ENCODE peak calls at places on chromosomes 3 and 15, in six cellular contexts. One of them, this sample, is unnamed. For H3K4me1, the result is how much of the 10 kb centered on the place peaks cover.

GRCh38 chr3:79005084-79005483 is 762.7 kb downstream of the ROBO1 start:
- DNase-seq in aorta: no peak
- DNase-seq in foreskin keratinocyte: no peak
- DNase-seq in endodermal cell: no peak
- DNase-seq in psoas muscle: no peak
- DNase-seq in right cardiac atrium: no peak
- DNase-seq in this sample: no peak

GRCh38 chr3:62935793-62936192 is 60.6 kb upstream of the CADPS start:
- DNase-seq in aorta: no peak
- DNase-seq in foreskin keratinocyte: no peak
- DNase-seq in endodermal cell: no peak
- DNase-seq in psoas muscle: no peak
- DNase-seq in right cardiac atrium: no peak
- DNase-seq in this sample: no peak

GRCh38 chr3:87793322-87793877 is 265.4 kb downstream of the CGGBP1 start:
- DNase-seq in aorta: no peak
- DNase-seq in foreskin keratinocyte: no peak
- DNase-seq in endodermal cell: peak
- DNase-seq in psoas muscle: no peak
- DNase-seq in right cardiac atrium: no peak
- DNase-seq in this sample: no peak

GRCh38 chr15:55782901-55783300 is 39.9 kb upstream of the PRTG start:
- DNase-seq in aorta: no peak
- DNase-seq in foreskin keratinocyte: no peak
- DNase-seq in endodermal cell: no peak
- DNase-seq in psoas muscle: no peak
- DNase-seq in right cardiac atrium: no peak
- DNase-seq in this sample: no peak

GRCh38 chr3:16849240-16849639 is 35.5 kb upstream of the PLCL2 start:
- DNase-seq in aorta: no peak
- DNase-seq in foreskin keratinocyte: no peak
- DNase-seq in endodermal cell: peak
- DNase-seq in psoas muscle: peak
- DNase-seq in right cardiac atrium: peak
- DNase-seq in this sample: no peak

GRCh38 chr3:56210201-56210774 is 258.0 kb downstream of the ERC2 start:
- DNase-seq in aorta: no peak
- DNase-seq in foreskin keratinocyte: no peak
- DNase-seq in endodermal cell: no peak
- DNase-seq in psoas muscle: no peak
- DNase-seq in right cardiac atrium: no peak
- DNase-seq in this sample: no peak

GRCh38 chr15:40340038-40340739 is 550 bp downstream of the CCDC9B start:
- DNase-seq in aorta: peak
- DNase-seq in foreskin keratinocyte: no peak
- DNase-seq in endodermal cell: no peak
- DNase-seq in psoas muscle: peak
- DNase-seq in right cardiac atrium: peak
- DNase-seq in this sample: peak

GRCh38 chr3:188513662-188514328 is 359.8 kb downstream of the LPP start:
- DNase-seq in aorta: no peak
- DNase-seq in foreskin keratinocyte: no peak
- DNase-seq in endodermal cell: peak
- DNase-seq in psoas muscle: no peak
- DNase-seq in right cardiac atrium: no peak
- DNase-seq in this sample: no peak

GRCh38 chr3:155908086-155908485 is 37.6 kb downstream of the GMPS start:
- DNase-seq in aorta: no peak
- DNase-seq in foreskin keratinocyte: no peak
- DNase-seq in endodermal cell: peak
- DNase-seq in psoas muscle: no peak
- DNase-seq in right cardiac atrium: no peak
- DNase-seq in this sample: no peak

GRCh38 chr15:59689626-59690236 is 611 bp upstream of the BNIP2 start:
- DNase-seq in aorta: peak
- DNase-seq in foreskin keratinocyte: peak
- DNase-seq in endodermal cell: peak
- DNase-seq in psoas muscle: peak
- DNase-seq in right cardiac atrium: peak
- DNase-seq in this sample: peak

GRCh38 chr3:47540281-47540680 is 26.8 kb upstream of the ELP6 start:
- DNase-seq in aorta: no peak
- DNase-seq in foreskin keratinocyte: no peak
- DNase-seq in endodermal cell: no peak
- DNase-seq in psoas muscle: no peak
- DNase-seq in right cardiac atrium: no peak
- DNase-seq in this sample: no peak

GRCh38 chr3:194120789-194121770 is 14.9 kb upstream of the HES1 start:
- DNase-seq in aorta: no peak
- DNase-seq in foreskin keratinocyte: no peak
- DNase-seq in endodermal cell: no peak
- DNase-seq in psoas muscle: no peak
- DNase-seq in right cardiac atrium: no peak
- DNase-seq in this sample: no peak

GRCh38 chr3:66372681-66373350 is 128.0 kb downstream of the LRIG1 start:
- DNase-seq in aorta: no peak
- DNase-seq in foreskin keratinocyte: no peak
- DNase-seq in endodermal cell: peak
- DNase-seq in psoas muscle: no peak
- DNase-seq in right cardiac atrium: peak
- DNase-seq in this sample: no peak

GRCh38 chr15:101277943-101278564 is 769 bp upstream of the SELENOS start:
- DNase-seq in aorta: no peak
- DNase-seq in foreskin keratinocyte: no peak
- DNase-seq in endodermal cell: peak
- DNase-seq in psoas muscle: no peak
- DNase-seq in right cardiac atrium: no peak
- DNase-seq in this sample: no peak

GRCh38 chr15:82950746-82951370 is 1.7 kb downstream of the HOMER2 start:
- DNase-seq in aorta: no peak
- DNase-seq in foreskin keratinocyte: no peak
- DNase-seq in endodermal cell: no peak
- DNase-seq in psoas muscle: no peak
- DNase-seq in right cardiac atrium: no peak
- DNase-seq in this sample: no peak

GRCh38 chr15:96404560-96404959 is 74.1 kb downstream of the NR2F2 start:
- DNase-seq in aorta: no peak
- DNase-seq in foreskin keratinocyte: no peak
- DNase-seq in endodermal cell: no peak
- DNase-seq in psoas muscle: no peak
- DNase-seq in right cardiac atrium: no peak
- DNase-seq in this sample: no peak

GRCh38 chr15:38440353-38441129 is 13.4 kb upstream of the FAM98B start:
- DNase-seq in aorta: no peak
- DNase-seq in foreskin keratinocyte: peak
- DNase-seq in endodermal cell: peak
- DNase-seq in psoas muscle: no peak
- DNase-seq in right cardiac atrium: peak
- DNase-seq in this sample: peak

GRCh38 chr3:183542355-183542754 is 13.2 kb downstream of the KLHL6 start:
- DNase-seq in aorta: no peak
- DNase-seq in foreskin keratinocyte: no peak
- DNase-seq in endodermal cell: no peak
- DNase-seq in psoas muscle: no peak
- DNase-seq in right cardiac atrium: no peak
- DNase-seq in this sample: no peak

GRCh38 chr3:4231041-4231440 is 72.1 kb upstream of the SETMAR start:
- DNase-seq in aorta: no peak
- DNase-seq in foreskin keratinocyte: no peak
- DNase-seq in endodermal cell: no peak
- DNase-seq in psoas muscle: no peak
- DNase-seq in right cardiac atrium: no peak
- DNase-seq in this sample: no peak

DNA sequence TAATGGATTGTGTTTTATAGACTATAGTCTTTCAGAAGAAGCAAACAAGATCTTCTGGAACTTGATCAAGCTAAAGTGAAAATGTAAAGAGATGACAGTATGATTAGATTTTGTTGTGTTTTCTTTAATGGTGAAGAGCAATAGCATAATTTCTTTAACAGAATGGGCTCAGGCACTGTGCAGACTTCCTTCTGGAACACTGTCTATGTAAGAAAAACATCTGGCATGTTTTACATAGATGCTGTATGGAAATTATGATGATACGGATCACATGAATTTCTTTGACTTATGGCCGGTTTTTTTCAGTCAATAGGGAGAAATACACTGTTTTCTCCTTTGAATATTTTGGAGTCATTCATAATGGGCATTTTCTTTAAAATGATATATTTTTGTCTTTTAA is 42.6 kb downstream of the PHLDB2 start:
- DNase-seq in aorta: no peak
- DNase-seq in foreskin keratinocyte: no peak
- DNase-seq in endodermal cell: no peak
- DNase-seq in psoas muscle: no peak
- DNase-seq in right cardiac atrium: no peak
- DNase-seq in this sample: no peak
- H3K4me1 ChIP-seq in aorta: under half
- H3K4me1 ChIP-seq in foreskin keratinocyte: under half
- H3K4me1 ChIP-seq in endodermal cell: under half
- H3K4me1 ChIP-seq in psoas muscle: under half
- H3K4me1 ChIP-seq in right cardiac atrium: under half
- H3K4me1 ChIP-seq in this sample: under half

DNA sequence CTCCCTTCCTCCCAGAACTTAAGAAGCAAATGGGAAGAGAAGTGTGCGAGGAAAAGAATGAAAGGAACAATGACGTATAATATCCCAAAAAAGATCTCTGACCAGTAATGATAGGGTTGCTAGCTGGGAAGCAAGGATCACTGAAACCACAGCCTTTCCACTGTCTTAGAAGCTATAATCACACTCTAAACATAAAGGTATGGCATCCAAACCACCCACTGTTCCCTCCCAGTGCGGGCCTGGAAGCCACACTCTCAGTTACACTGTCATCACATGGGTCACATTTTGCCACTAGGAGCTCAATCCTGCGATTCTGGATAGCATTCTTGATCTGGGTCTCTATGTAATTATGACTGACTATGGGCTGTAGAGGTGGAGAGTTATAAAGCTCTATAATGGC is 131.6 kb upstream of the HACD2 start:
- DNase-seq in aorta: no peak
- DNase-seq in foreskin keratinocyte: no peak
- DNase-seq in endodermal cell: no peak
- DNase-seq in psoas muscle: no peak
- DNase-seq in right cardiac atrium: no peak
- DNase-seq in this sample: no peak
- H3K4me1 ChIP-seq in aorta: under half
- H3K4me1 ChIP-seq in foreskin keratinocyte: under half
- H3K4me1 ChIP-seq in endodermal cell: under half
- H3K4me1 ChIP-seq in psoas muscle: under half
- H3K4me1 ChIP-seq in right cardiac atrium: under half
- H3K4me1 ChIP-seq in this sample: under half

GRCh38 chr3:172222474-172223071 is 183.2 kb downstream of the FNDC3B start:
- DNase-seq in aorta: no peak
- DNase-seq in foreskin keratinocyte: no peak
- DNase-seq in endodermal cell: peak
- DNase-seq in psoas muscle: no peak
- DNase-seq in right cardiac atrium: no peak
- DNase-seq in this sample: no peak
- H3K4me1 ChIP-seq in aorta: under half
- H3K4me1 ChIP-seq in foreskin keratinocyte: under half
- H3K4me1 ChIP-seq in endodermal cell: under half
- H3K4me1 ChIP-seq in psoas muscle: under half
- H3K4me1 ChIP-seq in right cardiac atrium: under half
- H3K4me1 ChIP-seq in this sample: under half

GRCh38 chr3:102529452-102529851 is 94.6 kb downstream of the ZPLD1 start:
- DNase-seq in aorta: no peak
- DNase-seq in foreskin keratinocyte: no peak
- DNase-seq in endodermal cell: peak
- DNase-seq in psoas muscle: no peak
- DNase-seq in right cardiac atrium: no peak
- DNase-seq in this sample: no peak

GRCh38 chr3:102533784-102534183 is 99.0 kb downstream of the ZPLD1 start:
- DNase-seq in aorta: no peak
- DNase-seq in foreskin keratinocyte: no peak
- DNase-seq in endodermal cell: no peak
- DNase-seq in psoas muscle: no peak
- DNase-seq in right cardiac atrium: no peak
- DNase-seq in this sample: no peak

GRCh38 chr3:102530443-102531195 is 95.8 kb downstream of the ZPLD1 start:
- DNase-seq in aorta: no peak
- DNase-seq in foreskin keratinocyte: peak
- DNase-seq in endodermal cell: no peak
- DNase-seq in psoas muscle: no peak
- DNase-seq in right cardiac atrium: no peak
- DNase-seq in this sample: no peak

GRCh38 chr3:102531686-102532085 is 96.9 kb downstream of the ZPLD1 start:
- DNase-seq in aorta: no peak
- DNase-seq in foreskin keratinocyte: no peak
- DNase-seq in endodermal cell: no peak
- DNase-seq in psoas muscle: no peak
- DNase-seq in right cardiac atrium: no peak
- DNase-seq in this sample: no peak

GRCh38 chr3:102532901-102533300 is 98.1 kb downstream of the ZPLD1 start:
- DNase-seq in aorta: no peak
- DNase-seq in foreskin keratinocyte: no peak
- DNase-seq in endodermal cell: no peak
- DNase-seq in psoas muscle: no peak
- DNase-seq in right cardiac atrium: no peak
- DNase-seq in this sample: no peak
- H3K4me1 ChIP-seq in aorta: under half
- H3K4me1 ChIP-seq in foreskin keratinocyte: under half
- H3K4me1 ChIP-seq in endodermal cell: under half
- H3K4me1 ChIP-seq in psoas muscle: under half
- H3K4me1 ChIP-seq in right cardiac atrium: under half
- H3K4me1 ChIP-seq in this sample: under half

GRCh38 chr3:157102098-157102497 is 57.8 kb downstream of the CCNL1 start:
- DNase-seq in aorta: no peak
- DNase-seq in foreskin keratinocyte: no peak
- DNase-seq in endodermal cell: no peak
- DNase-seq in psoas muscle: no peak
- DNase-seq in right cardiac atrium: no peak
- DNase-seq in this sample: no peak

GRCh38 chr3:157104521-157104920 is 55.4 kb downstream of the CCNL1 start:
- DNase-seq in aorta: no peak
- DNase-seq in foreskin keratinocyte: no peak
- DNase-seq in endodermal cell: no peak
- DNase-seq in psoas muscle: no peak
- DNase-seq in right cardiac atrium: no peak
- DNase-seq in this sample: no peak

GRCh38 chr3:157103860-157104259 is 56.1 kb downstream of the CCNL1 start:
- DNase-seq in aorta: no peak
- DNase-seq in foreskin keratinocyte: no peak
- DNase-seq in endodermal cell: no peak
- DNase-seq in psoas muscle: no peak
- DNase-seq in right cardiac atrium: no peak
- DNase-seq in this sample: no peak

GRCh38 chr3:157101470-157101869 is 58.5 kb downstream of the CCNL1 start:
- DNase-seq in aorta: no peak
- DNase-seq in foreskin keratinocyte: no peak
- DNase-seq in endodermal cell: no peak
- DNase-seq in psoas muscle: no peak
- DNase-seq in right cardiac atrium: no peak
- DNase-seq in this sample: no peak

GRCh38 chr3:157103280-157103679 is 56.7 kb downstream of the CCNL1 start:
- DNase-seq in aorta: no peak
- DNase-seq in foreskin keratinocyte: no peak
- DNase-seq in endodermal cell: no peak
- DNase-seq in psoas muscle: no peak
- DNase-seq in right cardiac atrium: no peak
- DNase-seq in this sample: no peak
- H3K4me1 ChIP-seq in aorta: under half
- H3K4me1 ChIP-seq in foreskin keratinocyte: under half
- H3K4me1 ChIP-seq in endodermal cell: under half
- H3K4me1 ChIP-seq in psoas muscle: under half
- H3K4me1 ChIP-seq in right cardiac atrium: under half
- H3K4me1 ChIP-seq in this sample: under half